ENCODE peak calls at places on chromosomes 7 and 10, in ten cellular contexts. Q is adipocyte; D is neural crest cell; H is neural progenitor cell; C is left ventricle myocardium inferior; Y is GDM1; K is stimulated activated CD4-positive, alpha-beta T cell treated with anti-CD3 and anti-CD28 coated beads, Interleukin-2, amount 100 ng/mL, for 24 hours; O is T-cell; Z is hepatic stellate cell; R is hippocampal formation. B is an unnamed sample.

GRCh38 chr10:118096022-118096421 is 49.3 kb upstream of the RAB11FIP2 start:
- DNase-seq in Q (peak; percentile 13), D (no peak), H (no peak), C (no peak), Y (no peak), K (no peak), O (no peak), Z (no peak), R (no peak), B (no peak)

GRCh38 chr7:135208417-135208793 is 2.9 kb downstream of the WDR91 start:
- DNase-seq in Q (no peak), D (no peak), H (no peak), C (no peak), Y (no peak), K (no peak), O (no peak), Z (no peak), R (no peak), B (no peak)

GRCh38 chr10:5543628-5544027 is 18.9 kb downstream of the CALML3 start:
- DNase-seq in Q (peak; percentile 26), D (no peak), H (no peak), C (no peak), Y (no peak), K (no peak), O (no peak), Z (no peak), R (no peak), B (no peak)

GRCh38 chr7:67636363-67637355 is 640.0 kb downstream of the TYW1 start:
- DNase-seq in Q (no peak), D (no peak), H (peak; percentile 44), C (no peak), Y (no peak), K (no peak), O (no peak), Z (no peak), R (no peak), B (no peak)

GRCh38 chr7:638256-639011 is 88.1 kb upstream of the DNAAF5 start:
- DNase-seq in Q (no peak), D (no peak), H (no peak), C (no peak), Y (no peak), K (no peak), O (no peak), Z (no peak), R (no peak), B (no peak)

GRCh38 chr7:133315332-133316040 is 62.6 kb downstream of the EXOC4 start:
- DNase-seq in Q (peak; percentile 54), D (no peak), H (no peak), C (no peak), Y (no peak), K (no peak), O (no peak), Z (peak; percentile 10), R (no peak), B (peak; percentile 75)

GRCh38 chr10:70300908-70301597 is 17.2 kb upstream of the NPFFR1 start:
- DNase-seq in Q (no peak), D (no peak), H (no peak), C (no peak), Y (no peak), K (no peak), O (no peak), Z (no peak), R (no peak), B (no peak)

GRCh38 chr10:17475661-17476060 is 21.3 kb upstream of the ST8SIA6 start:
- DNase-seq in Q (no peak), D (no peak), H (no peak), C (no peak), Y (no peak), K (no peak), O (no peak), Z (no peak), R (no peak), B (no peak)

GRCh38 chr10:51773681-51774080 is 74.3 kb upstream of the CSTF2T start:
- DNase-seq in Q (no peak), D (no peak), H (no peak), C (no peak), Y (no peak), K (no peak), O (no peak), Z (no peak), R (no peak), B (no peak)

GRCh38 chr7:129642871-129643515 is 31.5 kb downstream of the NRF1 start:
- DNase-seq in Q (peak; percentile 6), D (no peak), H (peak; percentile 34), C (no peak), Y (no peak), K (no peak), O (no peak), Z (no peak), R (peak; percentile 17), B (peak; percentile 36)

GRCh38 chr7:128710391-128710930 is 28.7 kb upstream of the CALU start:
- DNase-seq in Q (no peak), D (no peak), H (no peak), C (no peak), Y (no peak), K (no peak), O (no peak), Z (no peak), R (no peak), B (no peak)

GRCh38 chr10:94430705-94431104 is 28.4 kb downstream of the TBC1D12 start:
- DNase-seq in Q (peak; percentile 70), D (no peak), H (no peak), C (no peak), Y (no peak), K (no peak), O (no peak), Z (no peak), R (no peak), B (no peak)

GRCh38 chr7:76292206-76292573 is 10.3 kb upstream of the HSPB1 start:
- DNase-seq in Q (peak; percentile 51), D (no peak), H (no peak), C (no peak), Y (peak; percentile 79), K (no peak), O (no peak), Z (no peak), R (no peak), B (no peak)